ENCODE peak calls at places on chromosomes 16 and 17, in four cellular contexts. Z, X, B and I are unnamed samples.

GRCh38 chr16:66750279-66751134 is 902 bp downstream of the DYNC1LI2 start:
- DNase-seq in Z (peak; percentile 5), X (no peak), B (peak; percentile 27), I (no peak)

GRCh38 chr16:55370762-55371482 is 46.9 kb downstream of the IRX6 start:
- DNase-seq in Z (no peak), X (peak; percentile 11), B (peak; percentile 79), I (peak; percentile 82)

GRCh38 chr16:67807148-67807682 is 526 bp downstream of the TSNAXIP1 start:
- DNase-seq in Z (no peak), X (no peak), B (no peak), I (no peak)

GRCh38 chr17:73586921-73587680 is 57.1 kb downstream of the SDK2 start:
- DNase-seq in Z (peak; percentile 24), X (peak; percentile 48), B (no peak), I (no peak)

GRCh38 chr17:17680477-17681186 is 626 bp upstream of the RAI1 start:
- DNase-seq in Z (no peak), X (no peak), B (peak; percentile 48), I (no peak)

GRCh38 chr17:59617141-59617757 is 2.4 kb upstream of the CLTC start:
- DNase-seq in Z (no peak), X (no peak), B (peak; percentile 49), I (peak; percentile 3)

GRCh38 chr16:79417465-79418093 is 183.0 kb downstream of the MAF start:
- DNase-seq in Z (no peak), X (no peak), B (peak; percentile 20), I (no peak)

GRCh38 chr17:31002047-31002446 is 31.2 kb downstream of the RNF135 start:
- DNase-seq in Z (no peak), X (no peak), B (no peak), I (peak; percentile 8)

GRCh38 chr17:66300956-66301355 is 1.5 kb upstream of the PRKCA start:
- DNase-seq in Z (no peak), X (no peak), B (no peak), I (no peak)

GRCh38 chr17:44828919-44829557 is 1.0 kb downstream of the GJC1 start:
- DNase-seq in Z (peak; percentile 14), X (no peak), B (peak; percentile 61), I (no peak)